ENCODE peak calls at places on chromosomes 7 and 10, in four cellular contexts. C, Z, T and I are unnamed samples.

GRCh38 chr10:61140765-61141392 is 196.9 kb upstream of the RHOBTB1 start:
- DNase-seq in C (no peak), Z (peak; percentile 73), T (no peak), I (peak; percentile 41)

GRCh38 chr7:44196450-44196872 is 4.3 kb upstream of the YKT6 start:
- DNase-seq in C (peak; percentile 42), Z (peak; percentile 69), T (peak; percentile 63), I (peak; percentile 59)

GRCh38 chr7:45588466-45588865 is 14.3 kb downstream of the ADCY1 start:
- DNase-seq in C (no peak), Z (no peak), T (no peak), I (no peak)

GRCh38 chr7:98178762-98179490 is 32.3 kb upstream of the BHLHA15 start:
- DNase-seq in T (no peak), C (no peak), Z (no peak), I (peak; percentile 56)

GRCh38 chr7:44547536-44548221 is 6.5 kb upstream of the NPC1L1 start:
- DNase-seq in Z (peak; percentile 7), T (no peak), C (no peak), I (no peak)

GRCh38 chr7:130463553-130464434 is 23.0 kb upstream of the CEP41 start:
- DNase-seq in Z (no peak), T (no peak), C (no peak), I (no peak)

GRCh38 chr10:49363309-49364031 is 32.4 kb downstream of the DRGX start:
- DNase-seq in T (no peak), Z (no peak), C (no peak), I (no peak)

GRCh38 chr10:30188567-30189253 is 129.3 kb upstream of the JCAD start:
- DNase-seq in Z (peak; percentile 46), T (no peak), C (no peak), I (no peak)

GRCh38 chr10:130138479-130138866 is 2.3 kb downstream of the GLRX3 start:
- DNase-seq in C (no peak), T (no peak), Z (peak; percentile 82), I (peak; percentile 81)

GRCh38 chr10:131270461-131271190 is 40.9 kb downstream of the TCERG1L start:
- DNase-seq in T (no peak), C (no peak), Z (no peak), I (no peak)

GRCh38 chr7:76513817-76514799 is 3.8 kb downstream of the UPK3B start:
- DNase-seq in Z (no peak), T (peak; percentile 21), C (no peak), I (no peak)

GRCh38 chr10:48692748-48693147 is 8.1 kb downstream of the WDFY4 start:
- DNase-seq in C (no peak), T (no peak), Z (no peak), I (no peak)

GRCh38 chr10:88582806-88583583 is at the start of gene RNLS:
- DNase-seq in T (peak; percentile 75), Z (peak; percentile 62), C (peak; percentile 39), I (peak; percentile 78)

GRCh38 chr10:95290801-95291633 is at the start of gene PDLIM1:
- DNase-seq in C (no peak), T (peak; percentile 67), Z (peak; percentile 73), I (peak; percentile 78)

GRCh38 chr10:79149662-79150443 is 81.1 kb downstream of the ZMIZ1 start:
- DNase-seq in Z (peak; percentile 68), C (no peak), T (peak; percentile 67), I (peak; percentile 72)

GRCh38 chr10:129568562-129569344 is 101.7 kb downstream of the MGMT start:
- DNase-seq in T (no peak), C (no peak), Z (peak; percentile 21), I (peak; percentile 10)

GRCh38 chr7:155184923-155185322 is 112.8 kb upstream of the INSIG1 start:
- DNase-seq in T (no peak), C (no peak), Z (no peak), I (no peak)

GRCh38 chr10:45441791-45442190 is 67.8 kb downstream of the ALOX5 start:
- DNase-seq in Z (no peak), T (no peak), C (no peak), I (no peak)

GRCh38 chr7:148546857-148547256 is 43.7 kb upstream of the C7orf33 start:
- DNase-seq in T (no peak), C (no peak), Z (no peak), I (no peak)

GRCh38 chr7:157585113-157585861 is 248.5 kb downstream of the DNAJB6 start:
- DNase-seq in Z (no peak), C (no peak), T (no peak), I (no peak)

GRCh38 chr10:71014021-71014782 is 125.8 kb upstream of the PCBD1 start:
- DNase-seq in T (no peak), Z (no peak), C (no peak), I (no peak)

GRCh38 chr10:129916506-129916995 is 47.5 kb downstream of the EBF3 start:
- DNase-seq in T (no peak), Z (no peak), C (no peak), I (no peak)

GRCh38 chr10:35265435-35265834 is 70.9 kb upstream of the CCNY start:
- DNase-seq in C (no peak), Z (no peak), T (no peak), I (no peak)

GRCh38 chr7:20198295-20198694 is 18.9 kb downstream of the MACC1 start:
- DNase-seq in T (no peak), Z (no peak), C (no peak), I (no peak)

GRCh38 chr10:89940076-89940475 is 238.7 kb downstream of the KIF20B start:
- DNase-seq in T (no peak), Z (no peak), C (no peak), I (no peak)

GRCh38 chr7:69060516-69060915 is 537.8 kb upstream of the AUTS2 start:
- DNase-seq in T (no peak), Z (no peak), C (no peak), I (peak; percentile 24)

DNA sequence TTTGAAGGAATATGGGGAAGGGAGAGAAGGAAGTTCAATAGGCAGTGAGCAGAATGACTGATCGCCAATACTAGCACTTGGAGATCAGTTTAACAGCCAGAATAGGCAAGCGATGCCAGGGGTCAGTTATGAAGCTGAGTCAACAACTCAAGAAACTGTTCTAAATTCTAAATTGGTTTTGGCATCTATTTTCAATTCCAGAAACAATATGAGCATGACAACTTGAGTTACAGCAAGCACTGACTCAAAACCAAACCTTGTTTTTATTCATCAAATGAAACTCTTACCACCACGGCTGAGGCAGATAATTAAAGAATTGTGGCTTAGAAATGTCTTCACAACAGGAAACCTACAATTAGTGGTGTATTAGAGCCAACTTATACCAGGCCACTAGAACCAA is 180.5 kb upstream of the ASAH2 start:
- DNase-seq in C (no peak), T (no peak), Z (no peak), I (no peak)
- H3K27me3 ChIP-seq in C (no peaks in the 10 kb centered on the region), T (no peaks in the 10 kb centered on the region), Z (no peaks in the 10 kb centered on the region), I (no peaks in the 10 kb centered on the region)

GRCh38 chr7:71457021-71457420 is 325.1 kb downstream of the GALNT17 start:
- DNase-seq in Z (no peak), T (peak; percentile 69), C (no peak), I (peak; percentile 85)
- H2BK5ac ChIP-seq in Z (no peak overlapping the region), T (no peak overlapping the region), C (no peak overlapping the region), I (peak overlapping the region; percentile 96)

DNA sequence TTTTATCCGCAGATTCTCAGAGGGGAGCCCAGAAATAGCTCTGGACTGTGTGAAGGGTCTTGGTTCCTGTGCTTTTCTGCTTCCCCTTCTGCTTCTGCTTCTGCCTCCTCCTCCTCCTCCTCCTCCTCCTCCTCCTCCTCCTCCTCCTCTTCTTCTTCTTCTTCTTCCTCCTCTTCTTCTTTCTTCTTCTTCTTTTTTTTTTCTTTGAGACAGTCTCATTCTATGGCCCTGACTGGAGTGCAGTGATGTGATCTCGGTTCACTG is 11.6 kb downstream of the PDZD7 start:
- DNase-seq in T (no peak), C (no peak), Z (no peak), I (no peak)
- H3K27me3 ChIP-seq in T (peaks cover 17% of the 10 kb centered on the region), C (peaks cover 10% of the 10 kb centered on the region), Z (no peaks in the 10 kb centered on the region), I (peaks cover 8% of the 10 kb centered on the region)

GRCh38 chr10:63219749-63220148 is 86.6 kb downstream of the NRBF2 start:
- DNase-seq in C (no peak), Z (no peak), T (no peak), I (no peak)

GRCh38 chr10:63213489-63213888 is 80.4 kb downstream of the NRBF2 start:
- DNase-seq in C (no peak), Z (no peak), T (no peak), I (no peak)

GRCh38 chr10:63221950-63222349 is 88.8 kb downstream of the NRBF2 start:
- DNase-seq in Z (no peak), T (no peak), C (no peak), I (no peak)

GRCh38 chr10:63214586-63214985 is 81.5 kb downstream of the NRBF2 start:
- DNase-seq in C (no peak), Z (no peak), T (no peak), I (no peak)

DNA sequence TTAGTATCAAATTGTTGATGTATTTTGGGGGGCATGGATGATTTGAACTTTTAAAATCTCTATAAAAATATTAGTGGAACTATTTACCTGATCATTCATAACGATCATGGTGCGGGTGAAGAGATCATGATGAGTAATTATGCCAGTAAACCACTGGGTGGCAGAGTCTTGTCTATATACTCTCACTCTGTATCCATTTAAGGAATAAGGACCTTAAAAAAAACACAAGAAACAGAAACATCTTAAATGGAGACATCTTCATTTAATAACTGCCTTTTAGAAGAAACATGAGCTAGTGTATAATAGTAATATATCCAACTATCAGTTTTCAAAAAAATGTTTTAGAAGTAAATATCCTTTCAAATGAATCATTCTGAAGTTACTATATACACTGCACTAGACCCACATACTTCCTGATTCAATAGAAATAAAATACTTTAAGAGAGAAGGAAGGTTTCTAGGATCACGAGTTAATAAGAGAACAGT is 84.0 kb downstream of the NRBF2 start:
- DNase-seq in C (no peak), Z (peak; percentile 77), T (no peak), I (peak; percentile 60)
- H2BK5ac ChIP-seq in C (no peak overlapping the region), Z (no peak overlapping the region), T (no peak overlapping the region), I (no peak overlapping the region)

DNA sequence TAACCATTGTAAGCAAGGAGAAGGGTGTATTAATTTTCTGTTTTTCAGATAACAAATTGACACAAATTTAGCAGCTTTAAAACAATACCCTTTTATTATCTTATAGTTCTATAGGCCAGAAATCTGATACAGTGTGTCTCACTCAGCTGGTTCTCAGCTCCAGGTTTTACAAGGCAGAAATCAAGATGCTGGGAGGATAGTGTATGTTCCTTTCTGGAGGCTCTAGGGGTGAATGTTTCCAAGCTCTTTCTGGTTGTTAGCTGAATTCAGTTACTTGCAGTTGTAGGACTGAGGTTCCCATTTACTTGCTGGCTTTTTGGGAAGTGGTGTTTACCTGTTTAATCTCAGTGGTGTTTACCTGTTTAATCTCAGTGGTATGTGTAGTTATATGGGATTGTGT is 125.4 kb downstream of the ADK start:
- DNase-seq in Z (no peak), C (no peak), T (no peak), I (no peak)
- H3K27me3 ChIP-seq in Z (no peaks in the 10 kb centered on the region), C (no peaks in the 10 kb centered on the region), T (no peaks in the 10 kb centered on the region), I (no peaks in the 10 kb centered on the region)

GRCh38 chr10:33703897-33704825 is 369.7 kb upstream of the NRP1 start:
- DNase-seq in C (no peak), Z (no peak), T (no peak), I (no peak)
- H2BK5ac ChIP-seq in C (no peak overlapping the region), Z (peak overlapping the region; percentile 92), T (no peak overlapping the region), I (no peak overlapping the region)